ENCODE peak calls at places on chromosome 20, in six cellular contexts. U, W, Q, G, O and E are unnamed samples.

GRCh38 chr20:44083220-44083933 is 103.6 kb downstream of the JPH2 start:
- DNase-seq in W (peak), U (peak), Q (peak), O (peak), G (no peak), E (no peak)

GRCh38 chr20:49700411-49701185 is 13.1 kb downstream of the B4GALT5 start:
- DNase-seq in W (no peak), G (no peak), Q (no peak), O (peak), U (peak), E (no peak)

GRCh38 chr20:50980851-50981713 is 22.5 kb downstream of the MOCS3 start:
- DNase-seq in O (peak), U (peak), Q (no peak), G (peak), W (no peak), E (peak)

GRCh38 chr20:50491926-50492634 is 18.1 kb upstream of the PTPN1 start:
- DNase-seq in G (no peak), Q (no peak), O (no peak), U (peak), W (no peak), E (no peak)

GRCh38 chr20:60327971-60328660 is 369.9 kb downstream of the CDH26 start:
- DNase-seq in U (no peak), G (no peak), Q (no peak), O (no peak), W (no peak), E (no peak)

GRCh38 chr20:8473459-8473858 is 341.4 kb downstream of the PLCB1 start:
- DNase-seq in W (no peak), O (peak), U (no peak), Q (no peak), G (no peak), E (no peak)

GRCh38 chr20:23151008-23151703 is 65.0 kb upstream of the CD93 start:
- DNase-seq in G (no peak), Q (no peak), U (no peak), W (no peak), O (no peak), E (no peak)

GRCh38 chr20:58306421-58307261 is 2.9 kb upstream of the RAB22A start:
- DNase-seq in W (no peak), U (peak), O (no peak), G (no peak), Q (peak), E (peak)

GRCh38 chr20:47748851-47749250 is 36.4 kb downstream of the SULF2 start:
- DNase-seq in W (no peak), Q (no peak), U (no peak), O (no peak), G (no peak), E (no peak)

GRCh38 chr20:561437-562231 is 18.0 kb upstream of the CSNK2A1 start:
- DNase-seq in Q (no peak), W (peak), U (peak), O (peak), G (no peak), E (peak)

GRCh38 chr20:58634121-58634817 is 16.8 kb upstream of the STX16 start:
- DNase-seq in G (no peak), W (no peak), Q (no peak), U (peak), O (no peak), E (peak)

GRCh38 chr20:34311118-34312023 is 8.2 kb upstream of the AHCY start:
- DNase-seq in O (no peak), G (no peak), W (no peak), Q (no peak), U (no peak), E (no peak)

GRCh38 chr20:1894951-1895673 is at the start of gene SIRPA:
- DNase-seq in Q (no peak), U (peak), G (peak), O (peak), W (peak), E (peak)

GRCh38 chr20:37989601-37990001 is 43.7 kb downstream of the TTI1 start:
- DNase-seq in O (no peak), Q (no peak), G (no peak), U (peak), W (peak), E (no peak)

GRCh38 chr20:51462566-51463276 is 79.8 kb downstream of the NFATC2 start:
- DNase-seq in W (peak), Q (no peak), G (no peak), O (peak), U (peak), E (no peak)

GRCh38 chr20:41004561-41005360 is 23.9 kb upstream of the TOP1 start:
- DNase-seq in Q (no peak), W (no peak), O (no peak), U (no peak), G (no peak), E (no peak)

GRCh38 chr20:63134201-63134612 is 81.7 kb downstream of the YTHDF1 start:
- DNase-seq in O (no peak), W (no peak), G (peak), Q (no peak), U (no peak), E (no peak)

GRCh38 chr20:40632346-40632976 is 56.6 kb downstream of the MAFB start:
- DNase-seq in O (no peak), G (no peak), W (no peak), Q (no peak), U (no peak), E (no peak)

GRCh38 chr20:23446505-23446904 is 6.2 kb downstream of the CST11 start:
- DNase-seq in Q (peak), O (peak), G (no peak), W (no peak), U (peak), E (peak)

GRCh38 chr20:1423625-1424106 is 30.8 kb upstream of the FKBP1A start:
- DNase-seq in W (no peak), Q (no peak), O (peak), G (no peak), U (peak), E (no peak)

GRCh38 chr20:64146301-64146935 is 17.8 kb upstream of the MYT1 start:
- DNase-seq in W (no peak), U (no peak), Q (no peak), O (no peak), G (no peak), E (no peak)

GRCh38 chr20:41173791-41174341 is 36.5 kb downstream of the PLCG1 start:
- DNase-seq in W (peak), G (no peak), U (no peak), O (no peak), Q (no peak), E (no peak)

GRCh38 chr20:20134941-20135572 is 82.7 kb downstream of the CFAP61 start:
- DNase-seq in W (no peak), G (no peak), U (no peak), Q (no peak), O (no peak), E (no peak)

GRCh38 chr20:49268600-49269365 is 9.1 kb downstream of the ZNFX1 start:
- DNase-seq in O (peak), U (no peak), W (no peak), G (no peak), Q (no peak), E (no peak)

GRCh38 chr20:43934833-43935232 is 20.2 kb downstream of the TOX2 start:
- DNase-seq in O (no peak), G (no peak), U (no peak), Q (no peak), W (no peak), E (no peak)

GRCh38 chr20:2657674-2658073 is 5.2 kb downstream of the NOP56 start:
- DNase-seq in G (no peak), Q (no peak), U (no peak), W (no peak), O (no peak), E (no peak)

GRCh38 chr20:37298190-37298939 is 8.9 kb downstream of the MANBAL start:
- DNase-seq in Q (no peak), U (peak), W (no peak), O (peak), G (no peak), E (no peak)

GRCh38 chr20:42118001-42118400 is 499.8 kb upstream of the CHD6 start:
- DNase-seq in O (no peak), Q (no peak), W (no peak), U (no peak), G (no peak), E (no peak)

GRCh38 chr20:9068896-9069663 is at the start of gene PLCB4:
- DNase-seq in Q (peak), O (peak), U (peak), W (no peak), G (peak), E (no peak)

GRCh38 chr20:58682656-58683055 is 9.9 kb upstream of the NPEPL1 start:
- DNase-seq in W (no peak), U (peak), Q (peak), O (peak), G (no peak), E (no peak)

GRCh38 chr20:56257604-56258003 is 9.1 kb downstream of the MC3R start:
- DNase-seq in Q (no peak), G (no peak), W (no peak), U (no peak), O (no peak), E (no peak)

GRCh38 chr20:13259921-13260320 is 38.8 kb downstream of the ISM1 start:
- DNase-seq in Q (no peak), O (no peak), W (no peak), G (no peak), U (no peak), E (no peak)

GRCh38 chr20:13260620-13261279 is 39.7 kb downstream of the ISM1 start:
- DNase-seq in W (no peak), O (no peak), Q (no peak), G (no peak), U (no peak), E (no peak)

GRCh38 chr20:13262302-13262650 is 41.2 kb downstream of the ISM1 start:
- DNase-seq in Q (no peak), O (no peak), G (no peak), W (no peak), U (no peak), E (no peak)

GRCh38 chr20:13262701-13263335 is 41.7 kb downstream of the ISM1 start:
- DNase-seq in G (no peak), Q (no peak), O (no peak), U (no peak), W (no peak), E (no peak)

DNA sequence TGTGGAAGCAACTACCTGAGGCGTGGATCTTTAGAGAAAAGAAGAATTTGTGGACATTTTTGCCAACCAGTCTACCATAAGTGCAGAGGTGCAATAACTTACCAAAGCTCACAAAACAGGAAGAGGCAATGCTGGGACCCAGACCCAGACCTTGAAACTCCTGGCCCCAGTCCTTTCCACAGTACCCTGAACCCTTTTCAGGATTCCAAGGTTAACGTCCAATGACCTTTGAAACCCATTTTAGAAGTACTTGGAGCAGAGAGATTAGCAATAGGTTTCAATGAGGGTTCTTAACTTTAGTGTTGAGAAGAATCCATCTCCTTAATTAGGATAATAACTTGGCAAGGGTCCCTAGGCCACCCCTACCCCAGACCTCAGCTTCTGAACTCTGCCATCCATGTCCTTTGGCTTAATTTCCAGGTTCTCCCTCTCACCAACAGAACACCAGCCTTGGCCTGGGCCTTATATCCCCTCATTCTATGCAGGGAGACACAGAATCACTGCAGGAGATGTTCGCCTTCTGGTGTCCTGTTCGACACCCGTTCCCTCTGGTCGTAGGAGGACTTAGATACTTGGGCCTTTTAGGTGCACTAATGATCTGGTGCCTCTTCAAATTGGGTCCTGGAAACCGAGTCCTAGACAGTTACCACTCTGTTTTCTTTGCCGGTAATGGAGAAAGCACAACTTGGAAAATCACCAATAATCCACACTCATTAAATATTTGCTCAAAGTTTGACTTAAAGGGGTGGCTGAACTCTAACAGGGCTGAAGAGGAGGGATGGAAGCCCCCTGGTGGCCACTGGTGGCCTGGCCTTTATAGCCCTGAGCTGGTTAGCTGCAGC is 40.6 kb downstream of the ISM1 start:
- DNase-seq in U (peak), G (no peak), W (no peak), Q (no peak), O (no peak), E (peak)
- TF ChIP-seq CTCF in U (peak), G (peak), W (peak), Q (peak), O (peak), E (peak)

GRCh38 chr20:45470939-45471338 is 1.4 kb downstream of the WFDC2 start:
- DNase-seq in O (no peak), G (no peak), U (peak), W (no peak), Q (no peak), E (no peak)
- TF ChIP-seq CTCF in O (no peak), G (no peak), U (peak), W (no peak), Q (no peak), E (peak)

GRCh38 chr20:21699216-21699508 is 6.3 kb upstream of the PAX1 start:
- DNase-seq in O (no peak), Q (no peak), U (no peak), W (no peak), G (no peak), E (no peak)

GRCh38 chr20:21698494-21699215 is 6.8 kb upstream of the PAX1 start:
- DNase-seq in U (no peak), G (no peak), Q (no peak), W (no peak), O (no peak), E (no peak)

GRCh38 chr20:21693322-21693721 is 12.1 kb upstream of the PAX1 start:
- DNase-seq in U (no peak), Q (no peak), W (no peak), O (no peak), G (no peak), E (no peak)
- TF ChIP-seq CTCF in U (no peak), Q (peak), W (no peak), O (peak), G (peak), E (peak)

DNA sequence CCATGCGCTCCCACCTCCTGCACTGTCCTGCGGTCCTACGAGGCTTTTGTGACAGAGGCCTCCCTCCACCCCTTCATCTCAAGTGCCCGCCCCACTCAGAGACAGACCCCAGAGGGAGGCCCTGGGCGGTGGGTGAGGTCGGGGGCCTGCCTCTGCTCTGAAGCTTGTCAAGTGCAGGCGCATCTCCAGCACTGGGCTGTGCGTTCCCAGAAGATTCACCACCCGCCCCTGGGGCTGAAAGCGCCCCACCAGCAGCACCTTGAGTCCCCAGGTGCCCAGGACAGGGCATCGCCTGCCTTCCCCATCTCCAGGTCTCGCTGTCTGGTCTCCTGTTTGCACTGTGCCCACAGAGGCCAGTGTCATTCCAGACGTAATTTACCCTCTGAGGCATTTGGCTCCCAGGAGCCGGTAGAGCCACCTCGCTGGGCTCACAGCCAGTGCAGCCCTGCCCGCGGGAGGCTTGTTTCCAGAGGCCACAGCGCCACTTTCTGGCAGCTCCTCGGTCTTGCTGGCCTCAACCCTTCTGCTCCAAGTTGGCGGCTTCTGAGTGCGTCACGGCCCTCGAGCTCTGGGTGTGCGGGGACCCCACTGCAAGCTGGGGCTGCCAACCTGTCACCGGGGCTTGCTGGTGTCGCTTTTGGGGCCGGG is 191.1 kb downstream of the TAF4 start:
- DNase-seq in U (no peak), G (no peak), O (no peak), W (peak), Q (no peak), E (no peak)
- TF ChIP-seq CTCF in U (no peak), G (no peak), O (no peak), W (peak), Q (peak), E (no peak)

GRCh38 chr20:53834749-53835148 is 235.6 kb downstream of the BCAS1 start:
- DNase-seq in U (no peak), O (no peak), G (no peak), Q (no peak), W (no peak), E (no peak)
- TF ChIP-seq CTCF in U (no peak), O (no peak), G (no peak), Q (no peak), W (no peak), E (no peak)

GRCh38 chr20:5187122-5187521 is 60.3 kb downstream of the CDS2 start:
- DNase-seq in O (no peak), G (no peak), W (no peak), U (no peak), Q (no peak), E (no peak)
- TF ChIP-seq CTCF in O (no peak), G (no peak), W (no peak), U (no peak), Q (no peak), E (no peak)

GRCh38 chr20:25129908-25130307 is 48.0 kb upstream of the VSX1 start:
- DNase-seq in Q (no peak), O (no peak), U (no peak), G (no peak), W (no peak), E (no peak)
- TF ChIP-seq CTCF in Q (no peak), O (no peak), U (no peak), G (no peak), W (no peak), E (no peak)

GRCh38 chr20:3782597-3782996 is 1.3 kb upstream of the SPEF1 start:
- DNase-seq in W (no peak), Q (no peak), U (no peak), G (no peak), O (no peak), E (no peak)

GRCh38 chr20:3783068-3783489 is 1.8 kb upstream of the SPEF1 start:
- DNase-seq in U (no peak), Q (no peak), W (peak), G (no peak), O (no peak), E (no peak)

GRCh38 chr20:3784863-3785239 is 1.7 kb downstream of the CENPB start:
- DNase-seq in G (no peak), U (no peak), W (no peak), Q (no peak), O (no peak), E (no peak)

GRCh38 chr20:3784226-3784853 is 2.2 kb downstream of the CENPB start:
- DNase-seq in U (no peak), G (no peak), O (no peak), Q (no peak), W (no peak), E (no peak)

GRCh38 chr20:3783516-3784225 is 2.4 kb upstream of the SPEF1 start:
- DNase-seq in U (no peak), G (no peak), Q (no peak), O (no peak), W (no peak), E (no peak)
- TF ChIP-seq CTCF in U (no peak), G (no peak), Q (no peak), O (no peak), W (no peak), E (no peak)

GRCh38 chr20:17631576-17632319 is 50.3 kb downstream of the RRBP1 start:
- DNase-seq in U (no peak), Q (no peak), G (no peak), O (no peak), W (no peak), E (no peak)

GRCh38 chr20:17629025-17629424 is 53.0 kb downstream of the RRBP1 start:
- DNase-seq in O (no peak), G (no peak), W (no peak), Q (no peak), U (no peak), E (no peak)

GRCh38 chr20:17630151-17630805 is 51.8 kb downstream of the RRBP1 start:
- DNase-seq in W (no peak), Q (no peak), U (no peak), G (no peak), O (no peak), E (no peak)

GRCh38 chr20:17629678-17630089 is 52.4 kb downstream of the RRBP1 start:
- DNase-seq in G (no peak), U (no peak), Q (no peak), O (no peak), W (no peak), E (no peak)

GRCh38 chr20:17630806-17631195 is 51.2 kb downstream of the RRBP1 start:
- DNase-seq in U (no peak), W (no peak), O (no peak), G (no peak), Q (no peak), E (no peak)
- TF ChIP-seq CTCF in U (no peak), W (no peak), O (no peak), G (no peak), Q (no peak), E (no peak)